ENCODE peak calls at places on chromosomes 5 and 9, in eight cellular contexts. One of them, this sample, is unnamed.
A peak's percentile ranks its signal among the peaks of the same experiment; 100 is the strongest.

GRCh38 chr5:57383093-57383861 is 99.3 kb downstream of the ACTBL2 start:
- DNase-seq in psoas muscle: no peak
- DNase-seq in suprapubic skin: no peak
- DNase-seq in left ventricle myocardium inferior: no peak
- DNase-seq in prostate gland: no peak
- DNase-seq in pancreas: no peak
- DNase-seq in K562: peak; percentile 87
- DNase-seq in Peyer's patch: no peak
- DNase-seq in this sample: no peak

GRCh38 chr9:34158362-34158869 is 20.4 kb upstream of the UBAP1 start:
- DNase-seq in psoas muscle: no peak
- DNase-seq in suprapubic skin: no peak
- DNase-seq in left ventricle myocardium inferior: no peak
- DNase-seq in prostate gland: no peak
- DNase-seq in pancreas: no peak
- DNase-seq in K562: peak; percentile 71
- DNase-seq in Peyer's patch: no peak
- DNase-seq in this sample: peak; percentile 83

GRCh38 chr5:140235776-140236558 is 61.0 kb downstream of the CYSTM1 start:
- DNase-seq in psoas muscle: no peak
- DNase-seq in suprapubic skin: no peak
- DNase-seq in left ventricle myocardium inferior: no peak
- DNase-seq in prostate gland: peak; percentile 31
- DNase-seq in pancreas: no peak
- DNase-seq in K562: no peak
- DNase-seq in Peyer's patch: no peak
- DNase-seq in this sample: no peak

GRCh38 chr5:65482727-65483473 is 1.2 kb upstream of the ADAMTS6 start:
- DNase-seq in psoas muscle: no peak
- DNase-seq in suprapubic skin: no peak
- DNase-seq in left ventricle myocardium inferior: no peak
- DNase-seq in prostate gland: no peak
- DNase-seq in pancreas: no peak
- DNase-seq in K562: peak; percentile 64
- DNase-seq in Peyer's patch: no peak
- DNase-seq in this sample: no peak

GRCh38 chr5:32231929-32232328 is 57.8 kb upstream of the GOLPH3 start:
- DNase-seq in psoas muscle: no peak
- DNase-seq in suprapubic skin: no peak
- DNase-seq in left ventricle myocardium inferior: no peak
- DNase-seq in prostate gland: no peak
- DNase-seq in pancreas: no peak
- DNase-seq in K562: no peak
- DNase-seq in Peyer's patch: no peak
- DNase-seq in this sample: no peak

GRCh38 chr9:72912476-72913381 is 40.1 kb downstream of the ALDH1A1 start:
- DNase-seq in psoas muscle: no peak
- DNase-seq in suprapubic skin: no peak
- DNase-seq in left ventricle myocardium inferior: no peak
- DNase-seq in prostate gland: no peak
- DNase-seq in pancreas: no peak
- DNase-seq in K562: no peak
- DNase-seq in Peyer's patch: no peak
- DNase-seq in this sample: no peak

GRCh38 chr9:90065001-90065400 is 460.2 kb downstream of the GADD45G start:
- DNase-seq in psoas muscle: no peak
- DNase-seq in suprapubic skin: no peak
- DNase-seq in left ventricle myocardium inferior: no peak
- DNase-seq in prostate gland: no peak
- DNase-seq in pancreas: no peak
- DNase-seq in K562: no peak
- DNase-seq in Peyer's patch: no peak
- DNase-seq in this sample: no peak

GRCh38 chr5:148922606-148923005 is 96.2 kb downstream of the ADRB2 start:
- DNase-seq in psoas muscle: no peak
- DNase-seq in suprapubic skin: no peak
- DNase-seq in left ventricle myocardium inferior: no peak
- DNase-seq in prostate gland: no peak
- DNase-seq in pancreas: no peak
- DNase-seq in K562: no peak
- DNase-seq in Peyer's patch: no peak
- DNase-seq in this sample: no peak

DNA sequence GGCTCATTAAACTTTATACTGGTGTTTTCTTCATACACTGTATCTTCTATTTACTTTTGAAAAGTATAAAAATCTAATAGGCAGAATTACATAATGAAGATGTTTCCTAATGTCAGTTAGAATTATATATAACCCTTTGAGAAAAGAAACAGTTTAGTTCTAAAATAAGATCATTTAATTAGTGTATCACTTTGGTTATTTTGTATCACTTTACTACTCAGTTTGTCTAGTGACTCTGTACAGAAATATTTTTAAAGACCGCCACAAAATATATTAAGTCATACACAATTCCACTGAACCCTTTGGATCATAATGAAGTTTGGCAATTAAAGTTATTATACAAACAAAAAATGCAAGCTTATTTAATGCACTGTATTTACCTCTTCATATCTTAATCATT is 15.0 kb downstream of the RFX3 start:
- DNase-seq in psoas muscle: no peak
- DNase-seq in suprapubic skin: no peak
- DNase-seq in left ventricle myocardium inferior: no peak
- DNase-seq in prostate gland: no peak
- DNase-seq in pancreas: no peak
- DNase-seq in K562: no peak
- DNase-seq in Peyer's patch: no peak
- DNase-seq in this sample: no peak
- H3K4me3 ChIP-seq in psoas muscle: peak overlapping the region; percentile 6
- H3K4me3 ChIP-seq in suprapubic skin: no peak overlapping the region
- H3K4me3 ChIP-seq in left ventricle myocardium inferior: no peak overlapping the region
- H3K4me3 ChIP-seq in prostate gland: no peak overlapping the region
- H3K4me3 ChIP-seq in pancreas: no peak overlapping the region
- H3K4me3 ChIP-seq in K562: no peak overlapping the region
- H3K4me3 ChIP-seq in Peyer's patch: no peak overlapping the region
- H3K4me3 ChIP-seq in this sample: no peak overlapping the region

GRCh38 chr5:180331647-180331950 is 21.5 kb downstream of the GFPT2 start:
- DNase-seq in psoas muscle: no peak
- DNase-seq in suprapubic skin: no peak
- DNase-seq in left ventricle myocardium inferior: no peak
- DNase-seq in prostate gland: no peak
- DNase-seq in pancreas: no peak
- DNase-seq in K562: no peak
- DNase-seq in Peyer's patch: no peak
- DNase-seq in this sample: no peak

GRCh38 chr5:180333661-180334060 is 19.5 kb downstream of the GFPT2 start:
- DNase-seq in psoas muscle: no peak
- DNase-seq in suprapubic skin: no peak
- DNase-seq in left ventricle myocardium inferior: no peak
- DNase-seq in prostate gland: no peak
- DNase-seq in pancreas: no peak
- DNase-seq in K562: no peak
- DNase-seq in Peyer's patch: no peak
- DNase-seq in this sample: no peak

GRCh38 chr5:180332861-180333260 is 20.3 kb downstream of the GFPT2 start:
- DNase-seq in psoas muscle: no peak
- DNase-seq in suprapubic skin: no peak
- DNase-seq in left ventricle myocardium inferior: no peak
- DNase-seq in prostate gland: no peak
- DNase-seq in pancreas: no peak
- DNase-seq in K562: no peak
- DNase-seq in Peyer's patch: no peak
- DNase-seq in this sample: no peak

GRCh38 chr5:180330810-180331646 is 22.1 kb downstream of the GFPT2 start:
- DNase-seq in psoas muscle: peak; percentile 76
- DNase-seq in suprapubic skin: peak; percentile 89
- DNase-seq in left ventricle myocardium inferior: peak; percentile 59
- DNase-seq in prostate gland: no peak
- DNase-seq in pancreas: peak; percentile 77
- DNase-seq in K562: peak; percentile 16
- DNase-seq in Peyer's patch: no peak
- DNase-seq in this sample: peak; percentile 61

GRCh38 chr5:180332051-180332517 is 21.1 kb downstream of the GFPT2 start:
- DNase-seq in psoas muscle: no peak
- DNase-seq in suprapubic skin: no peak
- DNase-seq in left ventricle myocardium inferior: no peak
- DNase-seq in prostate gland: no peak
- DNase-seq in pancreas: peak; percentile 71
- DNase-seq in K562: no peak
- DNase-seq in Peyer's patch: no peak
- DNase-seq in this sample: no peak
- TF ChIP-seq CTCF in psoas muscle: no peak
- TF ChIP-seq CTCF in suprapubic skin: no peak
- TF ChIP-seq CTCF in left ventricle myocardium inferior: peak; percentile 13
- TF ChIP-seq CTCF in prostate gland: no peak
- TF ChIP-seq CTCF in pancreas: no peak
- TF ChIP-seq CTCF in K562: no peak
- TF ChIP-seq CTCF in Peyer's patch: no peak
- TF ChIP-seq CTCF in this sample: no peak

GRCh38 chr9:35790385-35791291 is 753 bp upstream of the NPR2 start:
- DNase-seq in psoas muscle: peak; percentile 63
- DNase-seq in suprapubic skin: peak; percentile 83
- DNase-seq in left ventricle myocardium inferior: peak; percentile 67
- DNase-seq in prostate gland: peak; percentile 74
- DNase-seq in pancreas: peak; percentile 65
- DNase-seq in K562: peak; percentile 70
- DNase-seq in Peyer's patch: peak; percentile 60
- DNase-seq in this sample: peak; percentile 74

GRCh38 chr9:35792044-35792813 is 838 bp downstream of the NPR2 start:
- DNase-seq in psoas muscle: peak; percentile 19
- DNase-seq in suprapubic skin: peak; percentile 71
- DNase-seq in left ventricle myocardium inferior: no peak
- DNase-seq in prostate gland: no peak
- DNase-seq in pancreas: no peak
- DNase-seq in K562: no peak
- DNase-seq in Peyer's patch: no peak
- DNase-seq in this sample: no peak

GRCh38 chr9:35792826-35793225 is 1.4 kb downstream of the NPR2 start:
- DNase-seq in psoas muscle: no peak
- DNase-seq in suprapubic skin: no peak
- DNase-seq in left ventricle myocardium inferior: no peak
- DNase-seq in prostate gland: no peak
- DNase-seq in pancreas: no peak
- DNase-seq in K562: no peak
- DNase-seq in Peyer's patch: no peak
- DNase-seq in this sample: no peak

GRCh38 chr9:35790025-35790384 is 1.4 kb upstream of the NPR2 start:
- DNase-seq in psoas muscle: no peak
- DNase-seq in suprapubic skin: no peak
- DNase-seq in left ventricle myocardium inferior: no peak
- DNase-seq in prostate gland: no peak
- DNase-seq in pancreas: no peak
- DNase-seq in K562: no peak
- DNase-seq in Peyer's patch: no peak
- DNase-seq in this sample: no peak

DNA sequence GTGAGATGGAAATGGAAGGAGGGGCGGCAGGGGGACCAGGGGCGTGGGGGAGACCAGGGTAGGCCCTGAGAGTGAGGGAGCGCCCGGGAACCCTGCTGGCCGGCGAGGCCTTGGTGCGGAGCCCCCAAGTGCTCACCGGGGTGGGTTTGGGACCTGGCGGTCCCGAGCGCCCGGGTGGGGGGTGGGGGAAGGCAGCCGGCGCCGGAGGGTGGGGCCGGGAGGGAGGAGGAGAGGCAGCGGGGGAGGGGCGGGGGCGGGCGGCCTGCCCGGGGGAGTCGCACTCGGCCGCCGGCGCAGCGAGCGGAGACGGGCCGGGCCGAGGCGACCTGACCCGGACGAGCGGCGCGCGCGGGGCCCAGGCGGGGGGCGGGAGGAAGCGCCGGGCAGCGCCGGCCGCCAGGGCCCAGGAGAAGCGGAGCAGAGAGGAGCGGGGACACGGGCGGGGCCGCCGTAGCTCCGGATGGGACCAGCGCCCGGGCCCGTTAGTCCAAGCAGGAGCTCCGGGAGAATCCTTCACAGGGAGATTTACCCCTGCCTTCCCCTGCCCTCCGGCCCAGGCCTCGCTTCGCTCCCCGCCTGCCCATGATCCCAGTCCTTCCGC is at the start of gene NPR2:
- DNase-seq in psoas muscle: peak; percentile 61
- DNase-seq in suprapubic skin: peak; percentile 71
- DNase-seq in left ventricle myocardium inferior: peak; percentile 55
- DNase-seq in prostate gland: no peak
- DNase-seq in pancreas: no peak
- DNase-seq in K562: no peak
- DNase-seq in Peyer's patch: no peak
- DNase-seq in this sample: no peak
- H3K27ac ChIP-seq in psoas muscle: peak within 1 kb of the TSS; percentile 88
- H3K27ac ChIP-seq in suprapubic skin: peak within 1 kb of the TSS; percentile 70
- H3K27ac ChIP-seq in left ventricle myocardium inferior: peak within 1 kb of the TSS; percentile 91
- H3K27ac ChIP-seq in prostate gland: peak within 1 kb of the TSS; percentile 70
- H3K27ac ChIP-seq in pancreas: no peak within 1 kb of the TSS
- H3K27ac ChIP-seq in K562: no peak within 1 kb of the TSS
- H3K27ac ChIP-seq in Peyer's patch: peak within 1 kb of the TSS; percentile 7
- H3K27ac ChIP-seq in this sample: peak within 1 kb of the TSS; percentile 78

GRCh38 chr9:113692264-113692663 is 183.8 kb upstream of the ZNF618 start:
- DNase-seq in psoas muscle: no peak
- DNase-seq in suprapubic skin: no peak
- DNase-seq in left ventricle myocardium inferior: no peak
- DNase-seq in prostate gland: no peak
- DNase-seq in pancreas: no peak
- DNase-seq in K562: no peak
- DNase-seq in Peyer's patch: no peak
- DNase-seq in this sample: no peak

GRCh38 chr9:113690055-113690740 is 185.9 kb upstream of the ZNF618 start:
- DNase-seq in psoas muscle: no peak
- DNase-seq in suprapubic skin: no peak
- DNase-seq in left ventricle myocardium inferior: no peak
- DNase-seq in prostate gland: no peak
- DNase-seq in pancreas: no peak
- DNase-seq in K562: no peak
- DNase-seq in Peyer's patch: no peak
- DNase-seq in this sample: no peak

GRCh38 chr9:113687107-113687679 is 188.9 kb upstream of the ZNF618 start:
- DNase-seq in psoas muscle: no peak
- DNase-seq in suprapubic skin: no peak
- DNase-seq in left ventricle myocardium inferior: no peak
- DNase-seq in prostate gland: no peak
- DNase-seq in pancreas: no peak
- DNase-seq in K562: no peak
- DNase-seq in Peyer's patch: no peak
- DNase-seq in this sample: no peak

GRCh38 chr9:113682297-113682771 is 193.8 kb upstream of the ZNF618 start:
- DNase-seq in psoas muscle: peak; percentile 64
- DNase-seq in suprapubic skin: peak; percentile 75
- DNase-seq in left ventricle myocardium inferior: peak; percentile 62
- DNase-seq in prostate gland: peak; percentile 67
- DNase-seq in pancreas: peak; percentile 90
- DNase-seq in K562: peak; percentile 72
- DNase-seq in Peyer's patch: peak; percentile 47
- DNase-seq in this sample: peak; percentile 72

DNA sequence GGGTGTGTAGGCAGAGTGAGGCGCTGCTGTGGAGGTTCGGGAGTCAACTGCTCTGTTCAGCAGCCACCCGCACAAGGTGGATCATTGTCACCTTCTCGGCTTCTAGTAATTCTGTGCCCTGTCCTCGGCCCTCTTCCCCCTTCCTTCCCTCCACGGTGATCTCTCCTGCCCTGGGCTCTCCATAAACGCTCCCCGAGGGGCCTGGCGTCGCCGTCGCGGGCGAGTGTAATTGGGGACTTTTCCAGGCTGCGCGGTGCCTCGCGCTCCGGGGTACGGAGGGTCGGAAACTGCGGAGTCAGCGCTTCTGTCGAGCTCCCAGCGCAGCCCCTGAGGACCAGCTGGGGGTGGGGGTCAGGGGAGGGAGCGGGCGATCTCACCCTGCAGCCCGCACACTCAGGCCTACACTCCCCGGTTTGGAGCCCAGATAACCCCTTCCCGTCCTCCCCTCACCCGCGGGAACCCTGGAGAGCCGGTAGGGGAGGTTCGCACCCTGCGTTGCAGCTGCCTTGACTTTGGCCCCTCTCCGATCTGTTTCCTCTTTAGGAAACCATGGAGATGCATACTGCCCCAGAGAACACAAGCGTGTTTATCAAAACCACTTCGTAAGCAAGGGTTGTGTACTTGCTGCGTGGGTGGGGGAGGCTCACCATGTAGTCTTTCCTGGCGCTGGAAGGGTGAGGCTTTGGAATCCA is 188.3 kb upstream of the ZNF618 start:
- DNase-seq in psoas muscle: no peak
- DNase-seq in suprapubic skin: no peak
- DNase-seq in left ventricle myocardium inferior: no peak
- DNase-seq in prostate gland: no peak
- DNase-seq in pancreas: no peak
- DNase-seq in K562: no peak
- DNase-seq in Peyer's patch: no peak
- DNase-seq in this sample: no peak
- H3K4me3 ChIP-seq in psoas muscle: no peak overlapping the region
- H3K4me3 ChIP-seq in suprapubic skin: peak overlapping the region; percentile 9
- H3K4me3 ChIP-seq in left ventricle myocardium inferior: peak overlapping the region; percentile 24
- H3K4me3 ChIP-seq in prostate gland: no peak overlapping the region
- H3K4me3 ChIP-seq in pancreas: no peak overlapping the region
- H3K4me3 ChIP-seq in K562: no peak overlapping the region
- H3K4me3 ChIP-seq in Peyer's patch: no peak overlapping the region
- H3K4me3 ChIP-seq in this sample: no peak overlapping the region